ENCODE peak calls at places on chromosomes 4 and X, in four cellular contexts. G is HepG2, I is GM12878, S is K562. R is an unnamed sample.

GRCh38 chr4:146110847-146111485 is 64.6 kb upstream of the LSM6 start:
- DNase-seq in G (peak; percentile 10), S (no peak), I (no peak), R (no peak)

GRCh38 chrX:102712216-102712966 is at the start of gene GPRASP2:
- DNase-seq in I (no peak), G (no peak), S (peak; percentile 39), R (peak; percentile 53)

GRCh38 chr4:111788046-111788642 is 357.1 kb upstream of the FAM241A start:
- DNase-seq in G (no peak), I (no peak), S (no peak), R (peak; percentile 65)

GRCh38 chrX:78092296-78092695 is 11.8 kb upstream of the PGK1 start:
- DNase-seq in G (peak; percentile 12), I (peak; percentile 37), S (no peak), R (peak; percentile 29)

GRCh38 chr4:145511913-145512522 is 30.4 kb downstream of the SMAD1 start:
- DNase-seq in G (no peak), S (no peak), I (no peak), R (no peak)

GRCh38 chr4:145842224-145842887 is 96.3 kb downstream of the ZNF827 start:
- DNase-seq in S (no peak), I (no peak), G (no peak), R (no peak)

GRCh38 chr4:94668724-94669123 is 89.0 kb upstream of the BMPR1B start:
- DNase-seq in G (no peak), I (no peak), S (no peak), R (no peak)

GRCh38 chrX:98111684-98112083 is 1228.0 kb downstream of the RPA4 start:
- DNase-seq in G (no peak), I (no peak), S (no peak), R (no peak)

GRCh38 chr4:61773655-61774245 is 573.6 kb downstream of the ADGRL3 start:
- DNase-seq in S (no peak), I (no peak), G (no peak), R (no peak)

GRCh38 chrX:133983243-133983973 is 2.0 kb downstream of the GPC3 start:
- DNase-seq in G (no peak), S (no peak), I (no peak), R (no peak)

GRCh38 chr4:185542626-185543336 is 7.5 kb upstream of the PDLIM3 start:
- DNase-seq in I (no peak), G (no peak), S (no peak), R (no peak)

GRCh38 chrX:134484039-134484438 is 24.1 kb downstream of the HPRT1 start:
- DNase-seq in I (no peak), S (peak; percentile 20), G (peak; percentile 15), R (no peak)

GRCh38 chr4:16686195-16686594 is 212.2 kb downstream of the LDB2 start:
- DNase-seq in I (no peak), S (no peak), G (no peak), R (no peak)

GRCh38 chrX:15496809-15497208 is 3.7 kb upstream of the PIR start:
- DNase-seq in G (no peak), S (no peak), I (no peak), R (no peak)

GRCh38 chrX:101417981-101418841 is 10.2 kb downstream of the HNRNPH2 start:
- DNase-seq in G (no peak), I (no peak), S (no peak), R (peak; percentile 69)

GRCh38 chr4:55336138-55337034 is 9.7 kb upstream of the SRD5A3 start:
- DNase-seq in G (no peak), I (no peak), S (no peak), R (no peak)

GRCh38 chr4:172095161-172095560 is 282.0 kb downstream of the GALNTL6 start:
- DNase-seq in S (no peak), G (no peak), I (no peak), R (no peak)

GRCh38 chr4:88854481-88854880 is 156.9 kb upstream of the NAP1L5 start:
- DNase-seq in S (no peak), G (no peak), I (no peak), R (no peak)

GRCh38 chr4:122762520-122762919 is 30.0 kb downstream of the BBS12 start:
- DNase-seq in I (no peak), G (peak; percentile 18), S (no peak), R (no peak)

GRCh38 chr4:15031993-15032660 is 29.8 kb downstream of the CPEB2 start:
- DNase-seq in I (no peak), S (no peak), G (no peak), R (no peak)

GRCh38 chrX:2610246-2611170 is 80.6 kb upstream of the CD99 start:
- DNase-seq in G (no peak), S (no peak), I (no peak), R (no peak)

GRCh38 chr4:76357981-76358380 is 51.4 kb downstream of the STBD1 start:
- DNase-seq in S (no peak), I (no peak), G (no peak), R (no peak)

GRCh38 chr4:111602848-111603247 is 542.4 kb upstream of the FAM241A start:
- DNase-seq in S (no peak), G (no peak), I (no peak), R (no peak)

GRCh38 chr4:53015681-53016080 is 153.6 kb downstream of the RASL11B start:
- DNase-seq in S (no peak), G (peak; percentile 66), I (no peak), R (peak; percentile 44)
- TF ChIP-seq CBFB in S (no peak), G (no peak), I (no peak), R (no peak)

GRCh38 chr4:101019313-101019712 is 328.0 kb downstream of the PPP3CA start:
- DNase-seq in I (peak; percentile 12), G (no peak), S (no peak), R (no peak)
- TF ChIP-seq CBFB in I (no peak), G (no peak), S (no peak), R (no peak)

GRCh38 chrX:43836435-43837184 is 45.6 kb downstream of the MAOB start:
- DNase-seq in S (peak; percentile 4), I (no peak), G (peak; percentile 12), R (no peak)
- TF ChIP-seq CBFB in S (no peak), I (no peak), G (no peak), R (no peak)

DNA sequence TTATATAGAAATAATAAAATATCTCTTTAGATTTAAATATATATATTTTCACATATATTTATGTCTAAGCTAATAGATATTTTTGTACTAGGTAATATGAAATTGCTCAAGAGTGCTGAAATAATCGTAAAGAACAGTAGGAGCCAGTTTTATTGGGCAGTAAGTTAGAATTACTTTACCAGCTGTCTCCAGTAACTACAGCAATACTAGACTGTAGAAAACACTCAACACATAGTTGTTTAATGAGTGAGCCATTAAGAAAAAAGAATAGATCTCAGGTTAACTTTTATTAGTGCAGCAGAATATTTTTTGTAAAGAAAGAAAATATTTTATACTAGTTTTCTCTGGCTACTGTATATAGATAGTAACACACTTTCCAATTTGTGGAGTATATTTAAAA is 715.2 kb downstream of the TRIML1 start:
- DNase-seq in G (no peak), S (no peak), I (no peak), R (no peak)
- TF ChIP-seq CBFB in G (no peak), S (no peak), I (no peak), R (no peak)

DNA sequence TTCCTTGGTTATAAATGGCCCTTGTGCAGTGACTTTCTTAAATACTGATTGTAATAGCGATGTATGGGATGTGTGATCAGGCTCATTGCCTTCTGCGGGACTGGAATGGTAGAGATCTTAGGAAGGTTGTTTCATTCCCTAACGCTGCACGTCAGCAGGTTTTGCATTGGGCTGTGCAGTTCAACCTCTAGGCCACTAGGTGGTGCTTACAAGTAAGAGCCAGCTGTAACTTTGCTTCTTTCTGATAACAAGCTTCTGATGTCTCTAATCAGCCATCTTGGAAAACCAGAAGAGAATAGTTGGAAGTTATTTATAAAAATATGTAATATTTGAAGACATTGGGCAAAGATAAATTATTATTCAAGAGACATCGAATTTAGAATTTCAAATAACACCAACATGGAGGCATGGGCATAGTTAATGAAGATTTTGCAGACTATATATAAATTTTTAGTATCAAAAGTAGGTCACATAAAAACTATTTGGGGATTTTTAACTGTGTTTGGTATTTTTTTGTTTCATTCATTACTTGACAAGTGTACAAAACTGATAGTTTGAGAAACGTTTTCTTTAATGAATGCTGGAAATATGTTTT is 339.7 kb upstream of the PCDH7 start:
- DNase-seq in G (peak; percentile 23), S (peak; percentile 20), I (no peak), R (peak; percentile 76)
- TF ChIP-seq CBFB in G (no peak), S (no peak), I (no peak), R (no peak)

GRCh38 chr4:660401-660800 is 13.7 kb downstream of the ATP5ME start:
- DNase-seq in S (no peak), G (no peak), I (no peak), R (no peak)

GRCh38 chr4:661231-661630 is 12.8 kb downstream of the ATP5ME start:
- DNase-seq in I (no peak), S (no peak), G (no peak), R (no peak)

GRCh38 chr4:663438-664428 is 10.3 kb downstream of the ATP5ME start:
- DNase-seq in S (no peak), G (no peak), I (no peak), R (peak; percentile 71)

GRCh38 chr4:663046-663437 is 11.0 kb downstream of the ATP5ME start:
- DNase-seq in S (no peak), I (no peak), G (no peak), R (no peak)

GRCh38 chr4:661856-662761 is 12.0 kb downstream of the ATP5ME start:
- DNase-seq in G (no peak), I (no peak), S (no peak), R (no peak)
- TF ChIP-seq CBFB in G (no peak), I (no peak), S (no peak), R (no peak)

GRCh38 chr4:6770581-6771228 is 11.8 kb upstream of the KIAA0232 start:
- DNase-seq in G (no peak), S (no peak), I (no peak), R (no peak)

GRCh38 chr4:6769984-6770420 is 12.5 kb upstream of the KIAA0232 start:
- DNase-seq in G (no peak), I (no peak), S (no peak), R (no peak)

GRCh38 chr4:6773106-6773505 is 9.4 kb upstream of the KIAA0232 start:
- DNase-seq in I (no peak), S (no peak), G (no peak), R (no peak)

GRCh38 chr4:6772223-6772928 is 10.2 kb upstream of the KIAA0232 start:
- DNase-seq in S (no peak), I (no peak), G (no peak), R (no peak)

GRCh38 chr4:6771229-6771671 is 11.3 kb upstream of the KIAA0232 start:
- DNase-seq in S (no peak), G (no peak), I (no peak), R (no peak)
- TF ChIP-seq CBFB in S (no peak), G (no peak), I (no peak), R (no peak)

GRCh38 chr4:182142146-182143085 is 100.8 kb upstream of the TENM3 start:
- DNase-seq in I (no peak), S (no peak), G (no peak), R (peak; percentile 71)

GRCh38 chr4:182145360-182145905 is 97.8 kb upstream of the TENM3 start:
- DNase-seq in G (no peak), I (no peak), S (no peak), R (no peak)

GRCh38 chr4:182143822-182144620 is 99.2 kb upstream of the TENM3 start:
- DNase-seq in S (no peak), G (no peak), I (no peak), R (peak; percentile 69)

GRCh38 chr4:182143086-182143821 is 99.9 kb upstream of the TENM3 start:
- DNase-seq in G (no peak), S (no peak), I (no peak), R (peak; percentile 17)

GRCh38 chr4:182144621-182145359 is 98.4 kb upstream of the TENM3 start:
- DNase-seq in S (no peak), G (no peak), I (no peak), R (peak; percentile 57)
- TF ChIP-seq CBFB in S (no peak), G (no peak), I (no peak), R (no peak)

R was measured in WTC11.